ENCODE peak calls at places on chromosomes 13 and 19, in nine cellular contexts. X is body of pancreas, W is ovary, J is A549, C is uterus, K is suprapubic skin, H is spleen, I is tibial nerve, T is transverse colon. M is an unnamed sample.

GRCh38 chr19:46731007-46731501 is 14.1 kb upstream of the PRKD2 start:
- DNase-seq in X (no peak), W (no peak), J (peak), C (no peak), K (no peak), H (peak), I (no peak), T (no peak), M (peak)

GRCh38 chr19:7260161-7260560 is 34.1 kb downstream of the INSR start:
- DNase-seq in X (peak), W (no peak), J (no peak), C (no peak), K (no peak), H (no peak), I (no peak), T (no peak), M (peak)

GRCh38 chr19:6773323-6773931 is 919 bp downstream of the VAV1 start:
- DNase-seq in X (no peak), W (no peak), J (no peak), C (no peak), K (no peak), H (peak), I (no peak), T (peak), M (no peak)

GRCh38 chr19:32178841-32179410 is 166.5 kb upstream of the ZNF507 start:
- DNase-seq in X (no peak), W (no peak), J (no peak), C (no peak), K (no peak), H (no peak), I (no peak), T (no peak), M (no peak)

GRCh38 chr19:56567274-56568120 is at the start of gene ZNF470:
- DNase-seq in X (peak), W (peak), J (peak), C (peak), K (peak), H (peak), I (peak), T (peak), M (peak)

GRCh38 chr13:45367358-45367757 is 26.4 kb upstream of the TPT1 start:
- DNase-seq in X (peak), W (no peak), J (peak), C (peak), K (peak), H (peak), I (no peak), T (peak), M (peak)

GRCh38 chr19:4839192-4839591 is 7.7 kb upstream of the TICAM1 start:
- DNase-seq in X (no peak), W (no peak), J (no peak), C (no peak), K (no peak), H (no peak), I (no peak), T (no peak), M (no peak)

GRCh38 chr19:16360738-16361137 is 36.1 kb downstream of the KLF2 start:
- DNase-seq in X (no peak), W (no peak), J (no peak), C (no peak), K (no peak), H (no peak), I (no peak), T (no peak), M (no peak)

GRCh38 chr13:98111168-98112098 is 31.5 kb upstream of the FARP1 start:
- DNase-seq in X (peak), W (no peak), J (no peak), C (no peak), K (no peak), H (no peak), I (no peak), T (no peak), M (no peak)

GRCh38 chr13:37735293-37735692 is 134.3 kb downstream of the TRPC4 start:
- DNase-seq in X (no peak), W (no peak), J (no peak), C (no peak), K (no peak), H (no peak), I (no peak), T (no peak), M (no peak)

GRCh38 chr19:11035441-11036377 is 53.6 kb upstream of the LDLR start:
- DNase-seq in X (peak), W (peak), J (peak), C (peak), K (peak), H (peak), I (peak), T (peak), M (peak)

GRCh38 chr19:35281303-35281702 is 1.0 kb upstream of the HAMP start:
- DNase-seq in X (no peak), W (no peak), J (no peak), C (no peak), K (no peak), H (no peak), I (no peak), T (no peak), M (no peak)

GRCh38 chr13:111312944-111313590 is 7.4 kb upstream of the TEX29 start:
- DNase-seq in X (no peak), W (no peak), J (no peak), C (no peak), K (no peak), H (no peak), I (no peak), T (no peak), M (no peak)

GRCh38 chr19:49636230-49636932 is 3.6 kb downstream of the RRAS start:
- DNase-seq in X (no peak), W (no peak), J (no peak), C (no peak), K (no peak), H (no peak), I (no peak), T (no peak), M (no peak)

GRCh38 chr13:57557979-57558529 is 73.5 kb upstream of the PCDH17 start:
- DNase-seq in X (no peak), W (no peak), J (peak), C (no peak), K (no peak), H (no peak), I (no peak), T (no peak), M (no peak)

GRCh38 chr13:21913010-21913409 is 242.1 kb downstream of the FGF9 start:
- DNase-seq in X (no peak), W (no peak), J (no peak), C (no peak), K (no peak), H (no peak), I (no peak), T (no peak), M (no peak)

GRCh38 chr19:49687566-49688316 is 1.7 kb upstream of the ADM5 start:
- DNase-seq in X (no peak), W (no peak), J (no peak), C (no peak), K (no peak), H (no peak), I (no peak), T (no peak), M (peak)

GRCh38 chr19:58538257-58539168 is 5.4 kb upstream of the TRIM28 start:
- DNase-seq in X (no peak), W (no peak), J (no peak), C (no peak), K (peak), H (no peak), I (no peak), T (no peak), M (no peak)

GRCh38 chr13:109737606-109738005 is 48.8 kb downstream of the IRS2 start:
- DNase-seq in X (no peak), W (no peak), J (no peak), C (no peak), K (no peak), H (no peak), I (no peak), T (no peak), M (no peak)

GRCh38 chr13:41267106-41267505 is 3.7 kb upstream of the MTRF1 start:
- DNase-seq in X (no peak), W (no peak), J (no peak), C (no peak), K (no peak), H (no peak), I (no peak), T (no peak), M (no peak)

GRCh38 chr19:41821003-41821735 is 23.3 kb downstream of the LYPD4 start:
- DNase-seq in X (peak), W (no peak), J (peak), C (no peak), K (no peak), H (peak), I (no peak), T (peak), M (no peak)

GRCh38 chr13:99386911-99387788 is 80.0 kb upstream of the GPR183 start:
- DNase-seq in X (peak), W (peak), J (peak), C (no peak), K (no peak), H (peak), I (peak), T (peak), M (peak)

GRCh38 chr13:83622422-83622784 is 259.9 kb downstream of the SLITRK1 start:
- DNase-seq in X (no peak), W (no peak), J (no peak), C (no peak), K (no peak), H (no peak), I (no peak), T (no peak), M (no peak)

GRCh38 chr19:15321739-15322138 is 10.6 kb downstream of the BRD4 start:
- DNase-seq in X (no peak), W (no peak), J (no peak), C (no peak), K (no peak), H (no peak), I (no peak), T (no peak), M (no peak)

GRCh38 chr13:110944121-110944967 is 29.5 kb upstream of the ANKRD10 start:
- DNase-seq in X (peak), W (no peak), J (peak), C (no peak), K (no peak), H (no peak), I (no peak), T (peak), M (peak)

GRCh38 chr13:35630551-35631275 is 154.2 kb upstream of the MAB21L1 start:
- DNase-seq in X (no peak), W (no peak), J (peak), C (no peak), K (no peak), H (no peak), I (peak), T (no peak), M (no peak)

GRCh38 chr19:55676889-55677505 is 2.0 kb downstream of the EPN1 start:
- DNase-seq in X (no peak), W (no peak), J (no peak), C (no peak), K (no peak), H (no peak), I (no peak), T (no peak), M (no peak)

GRCh38 chr19:48502720-48503018 is 9.0 kb downstream of the LMTK3 start:
- DNase-seq in X (no peak), W (no peak), J (no peak), C (no peak), K (no peak), H (no peak), I (no peak), T (no peak), M (peak)

GRCh38 chr13:77986699-77987098 is 68.1 kb upstream of the EDNRB start:
- DNase-seq in X (no peak), W (no peak), J (no peak), C (no peak), K (no peak), H (no peak), I (no peak), T (no peak), M (no peak)

GRCh38 chr13:29999492-30000372 is 149.3 kb upstream of the UBL3 start:
- DNase-seq in X (no peak), W (no peak), J (no peak), C (no peak), K (no peak), H (no peak), I (no peak), T (no peak), M (no peak)

GRCh38 chr19:29860492-29860891 is 48.7 kb downstream of the CCNE1 start:
- DNase-seq in X (no peak), W (no peak), J (peak), C (no peak), K (no peak), H (no peak), I (no peak), T (no peak), M (no peak)

GRCh38 chr19:11361037-11361770 is 6.0 kb downstream of the PLPPR2 start:
- DNase-seq in X (peak), W (no peak), J (no peak), C (no peak), K (no peak), H (no peak), I (no peak), T (peak), M (no peak)

GRCh38 chr19:16266586-16266942 is 58.1 kb upstream of the KLF2 start:
- DNase-seq in X (no peak), W (no peak), J (no peak), C (no peak), K (no peak), H (no peak), I (no peak), T (no peak), M (no peak)

GRCh38 chr13:41577437-41577836 is 120.1 kb downstream of the RGCC start:
- DNase-seq in X (no peak), W (no peak), J (no peak), C (peak), K (peak), H (no peak), I (peak), T (no peak), M (no peak)

GRCh38 chr19:40339018-40339728 is 9.0 kb downstream of the C19orf47 start:
- DNase-seq in X (no peak), W (no peak), J (no peak), C (no peak), K (no peak), H (no peak), I (no peak), T (no peak), M (no peak)

GRCh38 chr19:46901701-46902401 is 41.1 kb downstream of the ARHGAP35 start:
- DNase-seq in X (no peak), W (no peak), J (no peak), C (no peak), K (no peak), H (no peak), I (no peak), T (no peak), M (no peak)

GRCh38 chr13:80339578-80339840 is 1.4 kb downstream of the SPRY2 start:
- DNase-seq in X (no peak), W (no peak), J (no peak), C (no peak), K (no peak), H (no peak), I (no peak), T (no peak), M (no peak)

GRCh38 chr19:18278521-18279265 is 2.7 kb downstream of the JUND start:
- DNase-seq in X (peak), W (no peak), J (peak), C (no peak), K (no peak), H (peak), I (no peak), T (peak), M (no peak)

GRCh38 chr19:18280247-18281081 is 958 bp downstream of the JUND start:
- DNase-seq in X (peak), W (peak), J (peak), C (peak), K (peak), H (peak), I (peak), T (peak), M (peak)

GRCh38 chr19:18281082-18282020 is at the start of gene JUND:
- DNase-seq in X (peak), W (peak), J (peak), C (peak), K (peak), H (peak), I (peak), T (peak), M (peak)

GRCh38 chr19:18279516-18280246 is 1.7 kb downstream of the JUND start:
- DNase-seq in X (peak), W (peak), J (peak), C (peak), K (peak), H (peak), I (peak), T (peak), M (peak)

DNA sequence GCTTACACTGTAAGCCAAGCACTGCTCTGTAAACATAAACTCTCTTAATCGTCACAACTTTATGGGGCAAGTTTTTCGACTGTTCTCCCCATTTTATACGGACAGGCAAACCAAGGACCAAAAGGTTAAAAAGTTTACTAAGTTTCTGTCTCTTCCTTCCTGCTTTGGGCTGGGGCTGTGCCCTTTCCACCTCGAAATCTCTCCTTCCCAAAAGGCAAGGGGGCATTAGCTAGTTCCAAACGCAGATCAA is 2.2 kb downstream of the JUND start:
- DNase-seq in X (no peak), W (no peak), J (no peak), C (no peak), K (no peak), H (no peak), I (no peak), T (no peak), M (no peak)
- TF ChIP-seq POLR2A in X (no peak), W (no peak), J (no peak), C (no peak), K (no peak), H (no peak), I (no peak), T (no peak), M (no peak)

GRCh38 chr19:2089001-2089711 is 7.0 kb downstream of the MOB3A start:
- DNase-seq in X (no peak), W (no peak), J (no peak), C (no peak), K (no peak), H (no peak), I (no peak), T (no peak), M (no peak)
- H3K27ac ChIP-seq in X (no peak), W (no peak), J (no peak), C (peak), K (peak), H (peak), I (no peak), T (peak), M (no peak)

DNA sequence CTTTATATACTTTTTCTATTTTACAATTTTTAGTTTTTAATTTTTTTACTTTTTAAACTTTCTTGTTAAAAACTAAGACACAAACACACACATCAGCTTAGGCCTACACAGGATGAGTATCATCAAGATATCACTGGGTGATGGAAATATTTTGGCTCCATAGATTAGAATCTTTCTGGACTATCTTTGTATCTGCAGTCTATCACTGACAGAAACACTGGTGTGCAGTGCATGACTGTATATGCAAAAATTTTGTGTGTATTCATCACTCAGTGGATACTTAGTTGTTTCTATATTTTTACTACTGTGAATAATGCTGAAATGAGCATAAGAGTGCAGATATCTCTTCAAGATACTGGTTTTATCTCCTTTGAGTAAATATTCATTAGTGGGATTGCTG is 68.0 kb upstream of the GPC6 start:
- DNase-seq in X (no peak), W (no peak), J (no peak), C (no peak), K (no peak), H (no peak), I (no peak), T (no peak), M (no peak)
- TF ChIP-seq POLR2A in X (no peak), W (no peak), J (no peak), C (no peak), K (no peak), H (no peak), I (no peak), T (no peak), M (no peak)

GRCh38 chr13:28438598-28439334 is 56.2 kb downstream of the FLT1 start:
- DNase-seq in X (no peak), W (no peak), J (no peak), C (no peak), K (no peak), H (no peak), I (no peak), T (no peak), M (no peak)

GRCh38 chr13:28442872-28443271 is 52.1 kb downstream of the FLT1 start:
- DNase-seq in X (no peak), W (no peak), J (no peak), C (no peak), K (no peak), H (no peak), I (no peak), T (no peak), M (peak)

GRCh38 chr13:28440774-28441532 is 54.0 kb downstream of the FLT1 start:
- DNase-seq in X (no peak), W (no peak), J (no peak), C (no peak), K (no peak), H (no peak), I (no peak), T (no peak), M (no peak)

GRCh38 chr13:28438067-28438466 is 56.9 kb downstream of the FLT1 start:
- DNase-seq in X (no peak), W (no peak), J (no peak), C (no peak), K (no peak), H (no peak), I (no peak), T (no peak), M (no peak)

DNA sequence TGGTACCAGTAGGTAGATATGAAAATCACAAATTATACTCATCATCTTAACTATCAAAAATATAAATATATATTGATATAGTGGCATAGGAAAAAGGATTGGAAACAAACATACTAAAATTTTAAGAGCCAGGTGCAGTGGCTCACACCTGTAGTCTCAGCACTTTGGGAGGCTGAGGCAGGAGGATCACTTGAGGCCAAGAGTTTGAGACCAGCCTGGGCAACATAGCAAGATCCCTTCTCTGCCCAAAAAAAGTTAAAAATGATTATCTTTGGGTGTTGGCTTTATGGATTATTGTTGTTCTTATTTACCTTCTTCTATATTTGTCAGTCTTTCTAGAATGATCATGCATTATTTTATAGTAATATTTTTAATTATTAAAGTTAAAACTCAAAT is 53.4 kb downstream of the FLT1 start:
- DNase-seq in X (no peak), W (no peak), J (no peak), C (no peak), K (no peak), H (no peak), I (no peak), T (no peak), M (no peak)
- H3K27ac ChIP-seq in X (no peak), W (no peak), J (no peak), C (no peak), K (no peak), H (no peak), I (no peak), T (no peak), M (no peak)

GRCh38 chr13:48890386-48890785 is 85.3 kb upstream of the FNDC3A start:
- DNase-seq in X (no peak), W (no peak), J (no peak), C (no peak), K (no peak), H (no peak), I (no peak), T (no peak), M (no peak)

GRCh38 chr13:48891586-48891985 is 84.1 kb upstream of the FNDC3A start:
- DNase-seq in X (no peak), W (no peak), J (peak), C (no peak), K (no peak), H (no peak), I (no peak), T (no peak), M (peak)

GRCh38 chr13:48901786-48902185 is 73.9 kb upstream of the FNDC3A start:
- DNase-seq in X (no peak), W (no peak), J (no peak), C (no peak), K (no peak), H (no peak), I (no peak), T (no peak), M (no peak)

GRCh38 chr13:48892311-48892710 is 83.4 kb upstream of the FNDC3A start:
- DNase-seq in X (no peak), W (no peak), J (peak), C (no peak), K (no peak), H (no peak), I (no peak), T (no peak), M (no peak)

DNA sequence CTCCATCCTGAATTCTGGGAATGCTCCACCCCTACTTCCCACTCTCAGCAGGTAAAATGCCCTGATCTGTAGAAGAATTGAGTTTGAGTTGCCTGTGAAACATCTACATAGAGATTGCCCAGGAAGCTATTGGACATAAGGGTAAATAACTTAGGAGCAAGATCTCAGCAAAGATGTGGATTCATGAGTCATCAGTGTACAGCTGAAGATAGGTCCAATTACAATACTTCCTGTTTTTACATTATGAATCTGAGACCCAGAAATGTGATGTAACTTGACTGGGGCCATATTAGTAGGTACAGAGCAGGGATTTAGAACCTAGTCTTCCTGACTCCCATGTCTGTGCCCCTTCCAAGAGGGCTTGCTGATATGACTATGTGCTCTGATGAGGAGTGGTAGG is 79.4 kb upstream of the FNDC3A start:
- DNase-seq in X (no peak), W (no peak), J (peak), C (no peak), K (no peak), H (no peak), I (no peak), T (no peak), M (no peak)
- TF ChIP-seq POLR2A in X (no peak), W (no peak), J (no peak), C (no peak), K (no peak), H (no peak), I (no peak), T (no peak), M (no peak)